ENCODE peak calls at places on chromosomes 7 and 10, in six cellular contexts. H, O, G, A, K and Y are unnamed samples.

GRCh38 chr10:70866424-70866823 is 21.9 kb downstream of the PCBD1 start:
- DNase-seq in H (no peak), O (no peak), G (no peak), A (no peak), K (no peak), Y (peak)

GRCh38 chr7:104938741-104939390 is 75.1 kb upstream of the KMT2E start:
- DNase-seq in H (no peak), O (no peak), G (no peak), A (no peak), K (no peak), Y (no peak)

GRCh38 chr7:149642579-149642978 is 130.8 kb downstream of the ZNF467 start:
- DNase-seq in H (peak), O (no peak), G (peak), A (no peak), K (no peak), Y (no peak)

GRCh38 chr10:131271966-131272365 is 39.6 kb downstream of the TCERG1L start:
- DNase-seq in H (no peak), O (no peak), G (no peak), A (no peak), K (no peak), Y (no peak)

GRCh38 chr7:26681819-26682418 is 182.5 kb downstream of the SKAP2 start:
- DNase-seq in H (no peak), O (no peak), G (no peak), A (peak), K (peak), Y (no peak)

GRCh38 chr10:132708441-132708840 is 77.5 kb downstream of the NKX6-2 start:
- DNase-seq in H (no peak), O (no peak), G (peak), A (no peak), K (no peak), Y (no peak)

GRCh38 chr10:132264966-132265877 is 42.5 kb downstream of the STK32C start:
- DNase-seq in H (no peak), O (no peak), G (peak), A (no peak), K (no peak), Y (no peak)

GRCh38 chr10:30455816-30456215 is 21.8 kb downstream of the MAP3K8 start:
- DNase-seq in H (no peak), O (no peak), G (peak), A (no peak), K (peak), Y (no peak)

GRCh38 chr7:115546790-115547189 is 483.8 kb downstream of the TFEC start:
- DNase-seq in H (no peak), O (no peak), G (no peak), A (no peak), K (no peak), Y (no peak)